ENCODE peak calls at places on chromosomes 7 and 10, in four cellular contexts. T is CD14-positive monocyte, S is mucosa of gallbladder, D is uterus. H is an unnamed sample.

GRCh38 chr10:87694011-87694794 is 34.5 kb downstream of the PAPSS2 start:
- DNase-seq in D (no peak), S (no peak), T (no peak), H (no peak)

GRCh38 chr10:17229016-17229716 is 1.1 kb downstream of the VIM start:
- DNase-seq in T (peak), D (peak), S (peak), H (no peak)

GRCh38 chr10:11465435-11465834 is 146.0 kb downstream of the USP6NL start:
- DNase-seq in D (no peak), S (no peak), T (no peak), H (no peak)

GRCh38 chr7:158740657-158741293 is 36.2 kb upstream of the NCAPG2 start:
- DNase-seq in T (no peak), S (no peak), D (peak), H (no peak)

GRCh38 chr7:27244488-27245123 is 2.0 kb downstream of the EVX1 start:
- DNase-seq in S (no peak), D (no peak), T (no peak), H (no peak)

GRCh38 chr7:34058791-34059550 is 153.6 kb downstream of the BMPER start:
- DNase-seq in D (peak), T (no peak), S (no peak), H (no peak)

GRCh38 chr10:60573342-60573741 is 183.7 kb upstream of the ANK3 start:
- DNase-seq in D (no peak), S (no peak), T (no peak), H (no peak)

GRCh38 chr10:99908512-99908911 is 101.2 kb downstream of the DNMBP start:
- DNase-seq in T (no peak), S (no peak), D (no peak), H (no peak)

GRCh38 chr7:95066736-95067530 is 159.5 kb downstream of the PPP1R9A start:
- DNase-seq in S (no peak), D (no peak), T (no peak), H (peak)

GRCh38 chr7:117069379-117069778 is 116.1 kb downstream of the ST7 start:
- DNase-seq in S (no peak), D (no peak), T (no peak), H (no peak)

GRCh38 chr10:3980660-3981059 is 195.7 kb upstream of the KLF6 start:
- DNase-seq in S (no peak), D (no peak), T (no peak), H (no peak)

GRCh38 chr7:99375070-99375807 is 709 bp downstream of the ARPC1B start:
- DNase-seq in D (peak), T (peak), S (peak), H (no peak)

GRCh38 chr10:10778959-10779358 is 238.7 kb upstream of the CELF2 start:
- DNase-seq in T (no peak), S (no peak), D (no peak), H (no peak)

GRCh38 chr7:92748509-92748908 is 87.9 kb downstream of the CDK6 start:
- DNase-seq in T (no peak), S (no peak), D (no peak), H (no peak)

GRCh38 chr7:105268056-105268455 is 120.7 kb downstream of the SRPK2 start:
- DNase-seq in S (no peak), D (no peak), T (no peak), H (no peak)

GRCh38 chr7:140591178-140591902 is 49.3 kb downstream of the DENND2A start:
- DNase-seq in T (no peak), S (no peak), D (no peak), H (no peak)

GRCh38 chr7:123836656-123837055 is 8.3 kb upstream of the HYAL4 start:
- DNase-seq in S (no peak), D (no peak), T (no peak), H (no peak)

GRCh38 chr7:151432658-151433521 is 7.1 kb downstream of the CRYGN start:
- DNase-seq in D (no peak), S (no peak), T (no peak), H (no peak)

GRCh38 chr7:75734586-75735047 is 4.1 kb downstream of the HIP1 start:
- DNase-seq in T (no peak), S (no peak), D (no peak), H (no peak)

H was measured in HFF-Myc.